ENCODE peak calls at places on chromosomes 12 and 14, in five cellular contexts. K is HCT116, N is HepG2, Y is SK-N-SH, P is H1. D is an unnamed sample.

GRCh38 chr14:32738206-32738871 is 200.3 kb upstream of the NPAS3 start:
- DNase-seq in P (no peak), K (no peak), Y (no peak), N (no peak), D (no peak)

GRCh38 chr14:79118291-79118690 is 948.1 kb downstream of the NRXN3 start:
- DNase-seq in Y (no peak), P (no peak), N (no peak), K (no peak), D (no peak)

GRCh38 chr12:85280984-85281946 is 1.2 kb downstream of the ALX1 start:
- DNase-seq in P (no peak), K (no peak), Y (no peak), N (no peak), D (no peak)

GRCh38 chr12:104877107-104877705 is 80.9 kb downstream of the SLC41A2 start:
- DNase-seq in K (no peak), P (no peak), N (no peak), Y (peak), D (peak)

GRCh38 chr14:102503576-102504224 is 5.9 kb downstream of the ANKRD9 start:
- DNase-seq in P (no peak), Y (no peak), K (no peak), N (no peak), D (no peak)

GRCh38 chr12:115351513-115352077 is 667.6 kb upstream of the TBX3 start:
- DNase-seq in Y (no peak), N (no peak), P (no peak), K (no peak), D (no peak)

GRCh38 chr12:12294215-12295005 is 27.6 kb upstream of the LRP6 start:
- DNase-seq in N (no peak), Y (no peak), K (no peak), P (no peak), D (no peak)

GRCh38 chr14:101239065-101239464 is 322.2 kb upstream of the DIO3 start:
- DNase-seq in N (peak), K (no peak), Y (no peak), P (peak), D (no peak)

GRCh38 chr12:2268478-2269286 is 215.9 kb downstream of the CACNA1C start:
- DNase-seq in P (no peak), Y (no peak), K (no peak), N (no peak), D (no peak)

GRCh38 chr12:132123970-132124765 is 20.0 kb downstream of the DDX51 start:
- DNase-seq in P (no peak), Y (no peak), K (no peak), N (no peak), D (no peak)

GRCh38 chr12:53867216-53868012 is 71.2 kb upstream of the HOXC13 start:
- DNase-seq in P (no peak), Y (no peak), K (no peak), N (peak), D (no peak)

GRCh38 chr14:72906879-72907278 is 13.0 kb upstream of the DPF3 start:
- DNase-seq in K (no peak), Y (no peak), P (no peak), N (no peak), D (no peak)

GRCh38 chr14:22177870-22178269 is 411.2 kb downstream of the DAD1 start:
- DNase-seq in N (no peak), P (no peak), Y (no peak), K (no peak), D (no peak)

GRCh38 chr12:49288412-49288853 is 6.5 kb upstream of the PRPH start:
- DNase-seq in N (peak), Y (peak), K (peak), P (peak), D (peak)

GRCh38 chr12:50322196-50322595 is 38.9 kb upstream of the LIMA1 start:
- DNase-seq in N (no peak), Y (no peak), K (no peak), P (no peak), D (no peak)

GRCh38 chr12:51082561-51083139 is 746 bp downstream of the CSRNP2 start:
- DNase-seq in N (peak), K (no peak), P (no peak), Y (no peak), D (no peak)

GRCh38 chr12:124392991-124393790 is 98.3 kb downstream of the RFLNA start:
- DNase-seq in Y (peak), K (no peak), N (no peak), P (no peak), D (peak)

GRCh38 chr14:101128478-101129450 is 225.2 kb upstream of the RTL1 start:
- DNase-seq in K (no peak), Y (peak), P (peak), N (no peak), D (no peak)

GRCh38 chr14:64755661-64756265 is 51.5 kb downstream of the PLEKHG3 start:
- DNase-seq in Y (no peak), K (no peak), N (no peak), P (no peak), D (no peak)

GRCh38 chr14:65478596-65478995 is 66.1 kb downstream of the FUT8 start:
- DNase-seq in N (no peak), Y (no peak), K (peak), P (no peak), D (no peak)

GRCh38 chr12:125289965-125290364 is 224.7 kb downstream of the AACS start:
- DNase-seq in P (no peak), N (no peak), K (no peak), Y (no peak), D (no peak)

GRCh38 chr12:3725267-3726115 is 27.4 kb downstream of the CRACR2A start:
- DNase-seq in K (no peak), N (no peak), P (no peak), Y (no peak), D (no peak)

DNA sequence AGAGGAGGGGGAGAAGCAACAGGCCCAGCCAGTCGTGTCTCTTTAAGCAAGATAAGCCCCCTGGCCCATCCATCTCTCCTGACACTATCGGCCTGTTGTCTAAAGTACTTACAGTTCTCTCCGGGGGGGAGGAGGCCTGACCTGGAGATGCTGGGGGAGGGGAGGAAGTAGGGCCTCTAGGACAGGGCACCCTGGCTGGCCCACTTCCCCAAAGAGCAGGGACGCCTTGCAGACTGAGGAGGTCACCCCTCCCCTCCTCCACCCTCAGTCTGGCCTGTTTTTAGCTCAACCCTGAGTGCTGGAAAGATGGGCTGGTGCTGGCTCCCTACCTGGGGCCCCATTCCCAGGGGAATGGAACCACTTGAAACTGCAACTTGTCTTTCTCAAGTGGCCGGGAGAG is 70.3 kb downstream of the TBX5 start:
- DNase-seq in P (peak), K (no peak), N (no peak), Y (no peak), D (no peak)
- TF ChIP-seq JUND in P (no peak), K (no peak), N (no peak), Y (no peak), D (no peak)

GRCh38 chr12:126926023-126926600 is 1340.9 kb upstream of the TMEM132C start:
- DNase-seq in Y (no peak), N (no peak), P (no peak), K (no peak), D (no peak)
- TF ChIP-seq JUND in Y (no peak), N (no peak), P (no peak), K (no peak), D (no peak)

GRCh38 chr12:120394483-120395367 is 25.8 kb upstream of the MSI1 start:
- DNase-seq in Y (no peak), K (no peak), N (no peak), P (peak), D (peak)
- TF ChIP-seq JUND in Y (no peak), K (no peak), N (no peak), P (no peak), D (no peak)

GRCh38 chr12:75814856-75815754 is 216.5 kb downstream of the PHLDA1 start:
- DNase-seq in N (no peak), K (no peak), Y (peak), P (no peak), D (no peak)
- TF ChIP-seq JUND in N (no peak), K (no peak), Y (peak), P (no peak), D (no peak)

DNA sequence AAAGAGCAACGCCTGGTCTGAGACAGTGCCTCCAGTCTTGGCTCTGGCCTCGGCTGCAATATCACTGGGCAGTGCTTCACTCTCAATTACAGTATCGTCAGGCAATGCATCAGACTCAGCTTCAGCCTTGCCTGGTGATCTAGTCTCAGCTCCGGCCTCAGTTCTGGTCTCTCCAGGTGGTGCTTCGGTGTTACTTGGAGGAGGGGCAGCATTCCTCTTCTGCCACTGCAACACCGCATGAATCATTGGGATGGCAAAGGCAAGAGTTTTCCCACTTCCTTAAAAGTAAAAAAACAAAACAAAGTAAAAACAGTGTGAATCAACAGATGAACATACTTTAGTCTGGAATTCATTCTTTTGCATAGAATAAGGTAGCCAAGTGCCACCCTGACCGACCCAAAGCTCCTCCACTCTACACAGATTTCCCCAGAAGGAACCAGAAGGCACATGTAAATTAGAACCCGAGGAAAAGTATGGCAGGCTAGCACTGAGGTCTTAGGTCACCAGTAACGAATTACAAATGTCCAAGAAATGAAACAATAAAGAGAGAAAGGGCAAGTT is 18.6 kb downstream of the DDX24 start:
- DNase-seq in Y (no peak), P (no peak), K (no peak), N (no peak), D (no peak)
- TF ChIP-seq JUND in Y (no peak), P (no peak), K (no peak), N (no peak), D (no peak)

GRCh38 chr14:56135001-56135400 is 16.8 kb downstream of the PELI2 start:
- DNase-seq in P (no peak), K (no peak), N (no peak), Y (no peak), D (no peak)
- TF ChIP-seq JUND in P (no peak), K (no peak), N (no peak), Y (no peak), D (no peak)

GRCh38 chr14:61321385-61322010 is at the start of gene PRKCH:
- DNase-seq in Y (peak), N (peak), P (peak), K (peak), D (peak)
- TF ChIP-seq JUND in Y (no peak), N (no peak), P (no peak), K (no peak), D (peak)

DNA sequence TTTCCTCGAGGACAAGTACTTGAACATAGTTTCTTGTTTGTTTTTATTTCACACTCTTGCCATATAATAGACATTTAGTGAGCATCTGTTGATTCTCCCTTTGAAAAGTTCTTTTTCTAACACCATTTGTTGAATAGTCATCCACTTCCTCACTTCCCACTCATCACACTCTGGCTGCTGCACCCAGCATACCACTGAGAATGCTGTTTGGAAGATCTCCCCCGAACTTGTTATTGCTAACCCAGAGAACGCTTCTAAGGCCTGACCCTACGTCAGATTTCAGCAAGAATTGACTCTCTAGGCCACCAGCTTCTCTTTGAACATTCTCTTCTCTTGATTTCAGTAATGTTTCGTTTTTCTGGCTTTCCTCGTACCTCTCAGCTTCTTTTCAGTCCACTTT is 93.9 kb upstream of the SLC38A4 start:
- DNase-seq in N (no peak), P (no peak), Y (no peak), K (no peak), D (no peak)
- TF ChIP-seq JUND in N (no peak), P (no peak), Y (peak), K (no peak), D (no peak)

GRCh38 chr14:99511421-99512109 is 30.4 kb downstream of the CCNK start:
- DNase-seq in K (no peak), N (no peak), Y (peak), P (no peak), D (no peak)

GRCh38 chr14:99510556-99511139 is 29.4 kb downstream of the CCNK start:
- DNase-seq in K (no peak), N (no peak), Y (peak), P (no peak), D (no peak)

GRCh38 chr14:99507860-99508640 is 26.8 kb downstream of the CCNK start:
- DNase-seq in Y (no peak), P (no peak), N (no peak), K (no peak), D (no peak)

GRCh38 chr14:99509871-99510555 is 28.8 kb downstream of the CCNK start:
- DNase-seq in Y (peak), P (no peak), N (no peak), K (no peak), D (no peak)

DNA sequence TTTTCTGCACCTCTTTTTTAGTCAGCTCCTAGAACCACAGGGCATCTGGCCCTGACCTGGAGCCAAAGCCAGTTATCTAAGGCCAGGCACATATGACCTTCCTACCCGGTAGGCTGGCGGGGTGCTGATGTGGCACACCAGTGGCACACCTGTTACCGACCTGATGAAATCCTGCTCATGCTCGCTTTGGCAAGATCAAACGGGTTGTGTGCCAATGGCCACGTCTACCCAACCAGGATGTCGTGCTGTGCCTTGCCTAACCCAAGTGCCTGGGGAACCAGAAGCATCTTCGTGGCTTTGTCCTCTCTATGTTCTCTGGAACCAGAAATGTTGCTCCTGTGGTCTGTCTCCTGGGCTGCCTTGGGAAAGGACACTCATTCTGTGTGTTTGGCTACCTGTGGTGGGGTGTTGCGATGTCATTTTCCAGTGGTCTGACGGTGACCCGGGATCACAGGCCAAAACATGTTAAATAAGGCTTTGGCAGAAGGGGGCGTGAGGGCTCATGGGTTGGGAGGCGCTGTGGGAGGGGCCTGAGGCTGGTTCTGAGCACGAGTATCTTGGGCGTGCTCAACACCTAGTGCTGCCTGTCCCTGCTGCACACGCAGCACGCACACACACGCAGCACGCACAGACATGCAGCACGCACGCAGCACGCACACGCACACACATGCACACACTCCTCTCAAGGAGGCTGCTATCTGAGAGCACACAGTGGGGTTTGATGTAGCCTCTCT is 27.9 kb downstream of the CCNK start:
- DNase-seq in P (peak), K (no peak), N (no peak), Y (no peak), D (no peak)
- TF ChIP-seq JUND in P (no peak), K (no peak), N (no peak), Y (no peak), D (no peak)

D was measured in T47D.